ENCODE peak calls at places on chromosomes 16 and 17, in five cellular contexts. W, I, E, A and D are unnamed samples.

GRCh38 chr17:39596543-39597267 is 11.0 kb downstream of the NEUROD2 start:
- DNase-seq in E (no peak), W (peak), A (no peak), I (no peak), D (no peak)

GRCh38 chr16:28311913-28312312 is 19.6 kb downstream of the SBK1 start:
- DNase-seq in I (no peak), E (no peak), W (no peak), A (no peak), D (no peak)

GRCh38 chr17:11170901-11171300 is 70.1 kb upstream of the SHISA6 start:
- DNase-seq in W (no peak), E (no peak), A (no peak), I (no peak), D (no peak)

GRCh38 chr17:40303009-40303657 is 5.8 kb upstream of the RARA start:
- DNase-seq in W (peak), E (no peak), A (peak), I (no peak), D (peak)

GRCh38 chr17:51653902-51654301 is 393.6 kb downstream of the UTP18 start:
- DNase-seq in I (no peak), E (no peak), W (peak), A (peak), D (no peak)

GRCh38 chr17:28484296-28484695 is 10.9 kb downstream of the SLC13A2 start:
- DNase-seq in I (no peak), E (no peak), W (no peak), A (no peak), D (no peak)

GRCh38 chr17:32854177-32854576 is 22.7 kb downstream of the MYO1D start:
- DNase-seq in A (no peak), E (no peak), I (no peak), W (no peak), D (peak)

GRCh38 chr17:57874434-57875108 is 24.7 kb upstream of the MRPS23 start:
- DNase-seq in A (peak), I (no peak), W (peak), E (peak), D (no peak)

GRCh38 chr16:67202426-67202825 is 3.5 kb downstream of the ELMO3 start:
- DNase-seq in A (no peak), I (no peak), W (no peak), E (no peak), D (no peak)

GRCh38 chr17:38667787-38668122 is 7.0 kb downstream of the EPOP start:
- DNase-seq in I (no peak), E (no peak), A (no peak), W (no peak), D (no peak)

GRCh38 chr16:17529982-17530760 is 59.4 kb upstream of the XYLT1 start:
- DNase-seq in W (no peak), I (no peak), A (no peak), E (no peak), D (no peak)

GRCh38 chr16:22317625-22318024 is 20.4 kb downstream of the POLR3E start:
- DNase-seq in A (no peak), E (no peak), I (peak), W (peak), D (no peak)

GRCh38 chr17:17795946-17796786 is 40.6 kb downstream of the SREBF1 start:
- DNase-seq in W (no peak), E (no peak), A (no peak), I (no peak), D (no peak)

GRCh38 chr16:84459517-84459894 is 45.0 kb downstream of the MEAK7 start:
- DNase-seq in W (no peak), E (no peak), I (no peak), A (no peak), D (no peak)

GRCh38 chr17:32461853-32462617 is 17.7 kb downstream of the PSMD11 start:
- DNase-seq in A (peak), I (no peak), W (peak), E (no peak), D (peak)

GRCh38 chr16:84833542-84834402 is 14.0 kb downstream of the CRISPLD2 start:
- DNase-seq in W (no peak), I (no peak), E (no peak), A (no peak), D (no peak)

GRCh38 chr17:31587462-31587861 is 196.0 kb downstream of the RAB11FIP4 start:
- DNase-seq in W (no peak), E (no peak), A (no peak), I (no peak), D (no peak)

GRCh38 chr17:71423871-71424546 is 696.8 kb upstream of the SOX9 start:
- DNase-seq in I (no peak), E (no peak), A (no peak), W (peak), D (peak)

GRCh38 chr16:8346291-8346690 is 244.0 kb downstream of the TMEM114 start:
- DNase-seq in A (peak), I (no peak), W (peak), E (no peak), D (no peak)

GRCh38 chr16:88938119-88938932 is 38.7 kb downstream of the CBFA2T3 start:
- DNase-seq in I (no peak), W (no peak), E (no peak), A (no peak), D (no peak)

GRCh38 chr16:68091604-68092261 is 6.6 kb downstream of the NFATC3 start:
- DNase-seq in E (no peak), A (no peak), I (no peak), W (no peak), D (peak)

GRCh38 chr17:55325405-55325804 is 60.6 kb downstream of the HLF start:
- DNase-seq in W (no peak), E (no peak), I (no peak), A (no peak), D (no peak)

GRCh38 chr16:67723151-67723915 is 4.2 kb upstream of the GFOD2 start:
- DNase-seq in I (peak), A (no peak), E (no peak), W (no peak), D (peak)

GRCh38 chr16:24430937-24431760 is 108.2 kb upstream of the RBBP6 start:
- DNase-seq in I (no peak), A (no peak), W (no peak), E (no peak), D (peak)

GRCh38 chr17:43468746-43469544 is 14.8 kb upstream of the DHX8 start:
- DNase-seq in W (no peak), E (no peak), I (no peak), A (no peak), D (peak)

GRCh38 chr16:27481282-27481934 is 68.3 kb downstream of the GTF3C1 start:
- DNase-seq in A (no peak), E (no peak), I (no peak), W (no peak), D (no peak)

GRCh38 chr16:11405331-11406176 is 60.3 kb downstream of the RMI2 start:
- DNase-seq in A (peak), I (no peak), E (no peak), W (peak), D (no peak)

GRCh38 chr17:33049781-33050414 is 58.3 kb downstream of the SPACA3 start:
- DNase-seq in I (no peak), A (peak), E (no peak), W (peak), D (peak)

GRCh38 chr16:9125658-9126492 is 34.4 kb downstream of the HAPSTR1 start:
- DNase-seq in W (no peak), I (no peak), A (no peak), E (no peak), D (no peak)

GRCh38 chr17:63365366-63366237 is 80.5 kb downstream of the CYB561 start:
- DNase-seq in E (no peak), W (no peak), A (no peak), I (no peak), D (no peak)

GRCh38 chr17:21823643-21824042 is 131.3 kb downstream of the KCNJ18 start:
- DNase-seq in E (no peak), I (no peak), W (no peak), A (no peak), D (no peak)

GRCh38 chr16:85275533-85276249 is 163.4 kb upstream of the CIBAR2 start:
- DNase-seq in A (peak), I (peak), W (peak), E (peak), D (peak)

GRCh38 chr16:24729967-24730815 is 740 bp downstream of the TNRC6A start:
- DNase-seq in I (peak), A (peak), W (peak), E (peak), D (peak)

GRCh38 chr17:19533036-19533717 is 477 bp upstream of the SLC47A1 start:
- DNase-seq in I (peak), E (no peak), W (no peak), A (no peak), D (no peak)
- H3K27ac ChIP-seq in I (no peak), E (no peak), W (no peak), A (no peak), D (peak)

GRCh38 chr16:2152695-2153506 is 2.7 kb upstream of the TRAF7 start:
- DNase-seq in A (peak), I (no peak), E (no peak), W (peak), D (no peak)
- TF ChIP-seq CTCF in A (no peak), I (no peak), E (no peak), W (no peak), D (no peak)

DNA sequence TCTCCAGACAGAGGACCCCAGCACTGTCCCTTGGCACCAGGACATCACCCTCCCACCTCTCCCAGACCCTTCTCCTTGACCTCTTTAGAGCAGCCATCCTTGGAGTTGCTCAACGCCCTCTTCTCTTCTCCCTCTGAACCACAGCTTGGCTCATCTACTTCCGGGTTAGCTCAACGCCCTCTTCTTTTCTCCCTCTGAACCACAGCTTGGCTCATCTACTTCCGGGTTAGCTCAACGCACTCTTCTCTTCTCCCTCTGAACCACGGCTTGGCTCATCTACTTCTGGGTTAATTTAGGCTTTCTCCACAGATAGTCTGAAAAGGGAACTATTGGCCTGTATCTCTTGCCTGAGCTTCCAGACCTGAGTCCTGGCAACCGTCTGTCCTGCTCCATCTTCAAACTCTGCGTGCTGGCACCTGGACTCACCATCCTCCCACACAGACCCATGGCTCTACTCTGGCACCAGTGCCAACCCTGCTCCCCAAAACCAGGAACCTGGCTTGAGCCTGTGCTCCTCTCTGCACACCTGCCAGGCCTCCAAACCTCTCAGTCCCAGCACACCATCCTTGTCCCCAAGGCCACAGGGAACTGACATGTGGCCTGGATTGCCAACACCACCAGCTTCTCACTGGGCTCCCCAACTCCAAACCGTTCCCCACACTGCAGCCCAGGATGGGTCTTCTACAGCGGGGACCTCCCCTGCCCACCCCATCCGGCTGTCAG is 25.3 kb upstream of the FAAP100 start:
- DNase-seq in W (no peak), I (no peak), E (no peak), A (no peak), D (no peak)
- H3K27ac ChIP-seq in W (peak), I (no peak), E (no peak), A (no peak), D (peak)

GRCh38 chr17:48068491-48068961 is 20.4 kb downstream of the NFE2L1 start:
- DNase-seq in A (no peak), W (peak), I (no peak), E (no peak), D (no peak)
- TF ChIP-seq CTCF in A (peak), W (peak), I (peak), E (peak), D (no peak)

GRCh38 chr16:736936-737481 is 3.8 kb downstream of the CIAO3 start:
- DNase-seq in W (no peak), E (no peak), I (no peak), A (no peak), D (no peak)
- H3K27ac ChIP-seq in W (no peak), E (no peak), I (no peak), A (no peak), D (peak)

GRCh38 chr17:7352559-7352889 is 562 bp downstream of the KCTD11 start:
- DNase-seq in E (no peak), A (no peak), I (no peak), W (no peak), D (no peak)
- TF ChIP-seq CTCF in E (no peak), A (no peak), I (no peak), W (peak), D (peak)

GRCh38 chr17:7356779-7357178 is 1.8 kb downstream of the TMEM95 start:
- DNase-seq in A (no peak), I (no peak), E (no peak), W (no peak), D (no peak)
- H3K27ac ChIP-seq in A (no peak), I (no peak), E (no peak), W (no peak), D (no peak)